ENCODE peak calls at places on chromosomes 12 and 14, in six cellular contexts. O, D, K, E, C and I are unnamed samples.

GRCh38 chr12:121858318-121858661 is 369 bp downstream of the HPD start:
- DNase-seq in D (no peak), K (no peak), C (no peak), E (no peak), O (no peak), I (no peak)

GRCh38 chr12:27193106-27193505 is 51.0 kb upstream of the STK38L start:
- DNase-seq in K (no peak), O (no peak), C (no peak), D (no peak), E (no peak), I (no peak)

GRCh38 chr12:67578976-67579661 is 69.4 kb upstream of the DYRK2 start:
- DNase-seq in O (no peak), K (no peak), C (no peak), D (no peak), E (no peak), I (no peak)

GRCh38 chr12:7137868-7138267 is 7.7 kb downstream of the CLSTN3 start:
- DNase-seq in E (no peak), K (no peak), C (no peak), O (no peak), D (no peak), I (no peak)

GRCh38 chr14:75554482-75554881 is 23.9 kb upstream of the FLVCR2 start:
- DNase-seq in E (no peak), D (no peak), C (no peak), K (no peak), O (no peak), I (no peak)

GRCh38 chr14:106070242-106070641 is 543.9 kb downstream of the TMEM121 start:
- DNase-seq in K (no peak), C (no peak), E (no peak), D (no peak), O (no peak), I (no peak)

GRCh38 chr12:109681986-109682707 is 31.5 kb upstream of the FAM222A start:
- DNase-seq in K (no peak), E (no peak), D (no peak), O (no peak), C (no peak), I (no peak)

GRCh38 chr14:94839346-94839745 is 69.4 kb upstream of the GSC start:
- DNase-seq in O (no peak), E (no peak), C (no peak), K (no peak), D (no peak), I (no peak)

GRCh38 chr12:80714055-80714454 is 2.7 kb upstream of the MYF5 start:
- DNase-seq in E (no peak), C (no peak), D (no peak), K (no peak), O (no peak), I (no peak)

GRCh38 chr14:105087963-105088811 is 23.0 kb upstream of the GPR132 start:
- DNase-seq in O (peak; percentile 35), E (no peak), C (peak; percentile 74), K (peak; percentile 40), D (no peak), I (peak; percentile 14)

DNA sequence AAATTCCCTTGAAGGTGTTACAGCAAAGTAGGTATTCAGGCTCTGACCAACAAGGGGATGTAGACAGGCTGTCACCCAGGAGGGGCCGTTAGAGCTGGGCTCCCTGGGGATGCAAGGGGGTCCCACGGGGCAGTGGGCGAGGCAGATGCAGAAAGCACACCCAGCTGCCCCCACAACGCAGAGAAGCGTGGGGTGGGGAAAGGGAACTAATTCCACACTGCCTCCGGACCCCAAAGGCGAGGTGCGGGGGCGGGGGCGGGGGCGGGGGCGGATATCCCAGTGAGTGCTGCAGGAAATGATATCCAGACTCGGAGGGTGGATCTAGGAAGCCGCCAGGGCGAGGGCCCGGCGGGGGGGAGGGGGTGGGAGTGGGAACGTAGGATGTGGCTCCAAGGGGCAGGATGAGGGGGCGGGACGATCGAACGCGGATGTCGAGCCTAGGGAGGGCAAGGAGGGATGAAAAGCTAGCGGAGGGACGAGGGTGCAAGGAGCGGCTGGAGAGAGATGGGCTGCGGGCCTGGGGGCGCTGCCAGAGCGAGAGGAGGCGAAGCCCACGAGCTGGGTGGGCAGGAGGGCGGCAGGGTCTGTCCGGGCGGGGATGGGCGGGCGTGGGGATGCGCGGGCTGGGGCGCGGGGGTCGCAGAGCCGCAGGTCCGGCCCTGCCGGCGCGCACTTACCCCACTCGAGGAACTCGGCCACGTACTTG is 874 bp downstream of the CDC42BPB start:
- DNase-seq in K (no peak), C (peak; percentile 64), O (peak; percentile 62), D (no peak), E (no peak), I (no peak)
- TF ChIP-seq POLR2A in K (no peak), C (no peak), O (no peak), D (no peak), E (no peak), I (no peak)

GRCh38 chr14:38941485-38941884 is 161.6 kb downstream of the SEC23A start:
- DNase-seq in O (no peak), E (no peak), C (no peak), D (no peak), K (peak; percentile 38), I (no peak)
- TF ChIP-seq TAF1 in O (no peak), E (no peak), C (no peak), D (no peak), K (no peak), I (no peak)

GRCh38 chr14:71415404-71415690 is 508.1 kb downstream of the PCNX1 start:
- DNase-seq in E (no peak), K (no peak), O (no peak), C (no peak), D (no peak), I (no peak)
- TF ChIP-seq POLR2AphosphoS5 in E (no peak), K (no peak), O (no peak), C (no peak), D (no peak), I (no peak)

DNA sequence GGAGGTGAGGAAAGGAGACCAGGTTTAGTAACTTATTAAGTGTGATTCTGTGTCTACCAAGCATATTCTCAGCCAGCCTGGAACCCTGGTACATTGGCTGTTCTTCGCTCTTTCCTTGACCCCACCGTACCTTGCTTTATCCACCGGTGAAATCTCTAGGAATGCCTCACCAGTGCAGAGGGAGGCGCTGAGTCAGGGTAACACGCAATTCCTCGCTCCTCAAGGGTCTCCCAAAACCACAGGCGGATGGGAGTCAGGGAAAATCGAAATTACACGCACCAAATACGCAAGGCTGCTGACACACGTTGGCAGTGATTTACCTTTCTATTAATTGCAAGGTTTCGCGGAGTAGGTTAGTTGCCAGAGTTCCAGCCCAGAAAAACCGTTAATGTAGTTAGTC is 848 bp downstream of the L3HYPDH start:
- DNase-seq in E (no peak), D (no peak), C (no peak), K (no peak), O (no peak), I (no peak)
- TF ChIP-seq POLR2A in E (no peak), D (no peak), C (no peak), K (no peak), O (no peak), I (no peak)

GRCh38 chr14:50600849-50601248 is 40.9 kb downstream of the ATL1 start:
- DNase-seq in C (no peak), K (peak; percentile 11), O (no peak), E (no peak), D (no peak), I (no peak)
- TF ChIP-seq TAF1 in C (no peak), K (no peak), O (no peak), E (no peak), D (no peak), I (no peak)

GRCh38 chr14:80108430-80108829 is 102.9 kb downstream of the DIO2 start:
- DNase-seq in E (no peak), C (no peak), D (no peak), O (no peak), K (no peak), I (no peak)
- TF ChIP-seq POLR2AphosphoS5 in E (no peak), C (no peak), D (no peak), O (no peak), K (no peak), I (no peak)